ENCODE peak calls at places on chromosomes 1 and 21, in four cellular contexts. Y, S, C and Z are unnamed samples.

GRCh38 chr1:116767782-116768382 is 13.7 kb downstream of the CD2 start:
- DNase-seq in C (no peak), Y (no peak), S (no peak), Z (no peak)

GRCh38 chr1:99533909-99534907 is 111.7 kb upstream of the PALMD start:
- DNase-seq in C (no peak), Y (no peak), S (no peak), Z (no peak)

GRCh38 chr1:20358761-20359263 is 68.1 kb downstream of the VWA5B1 start:
- DNase-seq in S (peak), C (no peak), Y (no peak), Z (no peak)

GRCh38 chr1:26839339-26839722 is 12.8 kb downstream of the ZDHHC18 start:
- DNase-seq in C (no peak), Y (no peak), S (no peak), Z (no peak)

GRCh38 chr1:8951246-8951645 is 5.6 kb downstream of the CA6 start:
- DNase-seq in S (no peak), Y (no peak), C (no peak), Z (no peak)

GRCh38 chr21:42263591-42264131 is 44.7 kb downstream of the ABCG1 start:
- DNase-seq in S (no peak), Y (no peak), C (no peak), Z (no peak)

GRCh38 chr1:73914994-73915393 is 283.0 kb downstream of the LRRIQ3 start:
- DNase-seq in S (no peak), Y (no peak), C (no peak), Z (no peak)

GRCh38 chr1:28412731-28413130 is 43.2 kb downstream of the PHACTR4 start:
- DNase-seq in Y (no peak), C (no peak), S (no peak), Z (no peak)

GRCh38 chr1:211734791-211735190 is 59.4 kb upstream of the NEK2 start:
- DNase-seq in C (no peak), Y (no peak), S (no peak), Z (no peak)

GRCh38 chr1:160767417-160768294 is 28.3 kb upstream of the LY9 start:
- DNase-seq in S (no peak), C (no peak), Y (no peak), Z (no peak)

GRCh38 chr21:41640756-41641509 is 125.9 kb downstream of the RIPK4 start:
- DNase-seq in Y (no peak), S (no peak), C (no peak), Z (no peak)

GRCh38 chr1:160083968-160084770 is 2.8 kb downstream of the KCNJ9 start:
- DNase-seq in Y (peak), S (peak), C (peak), Z (no peak)

GRCh38 chr21:15480160-15480559 is 249.6 kb upstream of the USP25 start:
- DNase-seq in S (no peak), Y (no peak), C (no peak), Z (no peak)

GRCh38 chr1:53278294-53278693 is 40.0 kb upstream of the MAGOH start:
- DNase-seq in Y (peak), C (peak), S (peak), Z (no peak)

GRCh38 chr1:86718786-86719185 is 14.4 kb downstream of the SH3GLB1 start:
- DNase-seq in C (no peak), Y (no peak), S (no peak), Z (no peak)

GRCh38 chr1:116115476-116115875 is 4.3 kb downstream of the MAB21L3 start:
- DNase-seq in C (no peak), S (no peak), Y (no peak), Z (no peak)

GRCh38 chr1:55632058-55632457 is 416.9 kb upstream of the USP24 start:
- DNase-seq in C (no peak), S (no peak), Y (no peak), Z (no peak)

GRCh38 chr1:117613249-117613968 is 7.6 kb downstream of the TENT5C start:
- DNase-seq in S (no peak), C (no peak), Y (peak), Z (no peak)

GRCh38 chr21:36914244-36915013 is 52.0 kb downstream of the HLCS start:
- DNase-seq in S (no peak), Y (no peak), C (no peak), Z (no peak)

GRCh38 chr21:43303240-43304178 is 123.4 kb downstream of the SIK1 start:
- DNase-seq in Y (no peak), S (peak), C (no peak), Z (no peak)

GRCh38 chr1:196651637-196652215 is at the start of gene CFH:
- DNase-seq in Y (no peak), C (no peak), S (no peak), Z (no peak)

GRCh38 chr1:157287462-157287861 is 149.3 kb upstream of the ETV3 start:
- DNase-seq in S (no peak), Y (no peak), C (no peak), Z (no peak)

GRCh38 chr1:151196292-151196800 is 2.0 kb upstream of the PIP5K1A start:
- DNase-seq in Y (no peak), C (no peak), S (peak), Z (peak)

GRCh38 chr1:30950053-30950452 is 41.5 kb upstream of the SDC3 start:
- DNase-seq in Y (no peak), C (no peak), S (no peak), Z (no peak)

GRCh38 chr1:163241716-163242115 is 39.0 kb upstream of the RGS5 start:
- DNase-seq in S (no peak), Y (no peak), C (no peak), Z (no peak)

GRCh38 chr1:165496493-165496892 is 47.3 kb upstream of the LRRC52 start:
- DNase-seq in S (no peak), C (no peak), Y (no peak), Z (no peak)

GRCh38 chr21:41611966-41612606 is 104.1 kb upstream of the TMPRSS2 start:
- DNase-seq in Y (no peak), C (no peak), S (no peak), Z (no peak)

GRCh38 chr1:4787551-4787950 is 133.1 kb downstream of the AJAP1 start:
- DNase-seq in C (no peak), Y (no peak), S (no peak), Z (no peak)

GRCh38 chr1:231939118-231939517 is 312.5 kb downstream of the DISC1 start:
- DNase-seq in C (no peak), Y (no peak), S (no peak), Z (no peak)

GRCh38 chr1:160716013-160716412 is 4.4 kb upstream of the CD48 start:
- DNase-seq in Y (no peak), C (no peak), S (no peak), Z (no peak)

GRCh38 chr1:226950316-226950715 is 10.2 kb downstream of the COQ8A start:
- DNase-seq in S (no peak), C (no peak), Y (no peak), Z (no peak)

GRCh38 chr1:77762072-77762476 is 2.4 kb upstream of the USP33 start:
- DNase-seq in S (no peak), C (no peak), Y (no peak), Z (no peak)

GRCh38 chr1:68826861-68827260 is 330.0 kb upstream of the DEPDC1 start:
- DNase-seq in C (no peak), Y (no peak), S (no peak), Z (peak)

GRCh38 chr1:150922519-150922975 is 3.6 kb upstream of the SETDB1 start:
- DNase-seq in C (peak), Y (peak), S (no peak), Z (peak)

GRCh38 chr1:197486948-197487347 is 218.9 kb downstream of the CRB1 start:
- DNase-seq in S (no peak), Y (no peak), C (no peak), Z (no peak)

GRCh38 chr1:232751393-232752140 is 53.6 kb upstream of the MAP10 start:
- DNase-seq in C (no peak), Y (no peak), S (no peak), Z (no peak)

GRCh38 chr1:241499910-241500309 is 19.6 kb downstream of the FH start:
- DNase-seq in S (no peak), C (no peak), Y (no peak), Z (no peak)

GRCh38 chr1:34591751-34592629 is 162.9 kb upstream of the GJB5 start:
- DNase-seq in S (no peak), C (no peak), Y (no peak), Z (no peak)

GRCh38 chr1:25198731-25199231 is 33.5 kb downstream of the SYF2 start:
- DNase-seq in C (no peak), Y (no peak), S (no peak), Z (no peak)